ENCODE peak calls at places on chromosomes 1 and 21, in six cellular contexts. One of them, this sample, is unnamed.

GRCh38 chr1:210598135-210598652 is 269.5 kb downstream of the HHAT start:
- DNase-seq in sigmoid colon: peak
- DNase-seq in HCT116: no peak
- DNase-seq in lower lobe of right lung: peak
- DNase-seq in fibroblast of lung: peak
- DNase-seq in tibial artery: peak
- DNase-seq in this sample: peak

GRCh38 chr21:29092102-29092959 is 18.9 kb upstream of the CCT8 start:
- DNase-seq in tibial artery: no peak
- DNase-seq in lower lobe of right lung: no peak
- DNase-seq in HCT116: no peak
- DNase-seq in sigmoid colon: no peak
- DNase-seq in fibroblast of lung: peak
- DNase-seq in this sample: no peak

GRCh38 chr21:40901690-40902089 is 54.7 kb upstream of the DSCAM start:
- DNase-seq in lower lobe of right lung: no peak
- DNase-seq in fibroblast of lung: no peak
- DNase-seq in HCT116: no peak
- DNase-seq in sigmoid colon: peak
- DNase-seq in tibial artery: no peak
- DNase-seq in this sample: no peak

GRCh38 chr1:18561967-18562366 is 68.7 kb upstream of the PAX7 start:
- DNase-seq in sigmoid colon: no peak
- DNase-seq in fibroblast of lung: no peak
- DNase-seq in lower lobe of right lung: no peak
- DNase-seq in HCT116: no peak
- DNase-seq in tibial artery: no peak
- DNase-seq in this sample: no peak

GRCh38 chr1:15950763-15951295 is 25.1 kb downstream of the ZBTB17 start:
- DNase-seq in HCT116: no peak
- DNase-seq in sigmoid colon: peak
- DNase-seq in fibroblast of lung: peak
- DNase-seq in lower lobe of right lung: no peak
- DNase-seq in tibial artery: peak
- DNase-seq in this sample: no peak

GRCh38 chr1:47724427-47724999 is 272.7 kb downstream of the TRABD2B start:
- DNase-seq in sigmoid colon: no peak
- DNase-seq in fibroblast of lung: no peak
- DNase-seq in lower lobe of right lung: no peak
- DNase-seq in HCT116: no peak
- DNase-seq in tibial artery: no peak
- DNase-seq in this sample: no peak

GRCh38 chr1:50978144-50978851 is 8.3 kb downstream of the CDKN2C start:
- DNase-seq in sigmoid colon: peak
- DNase-seq in lower lobe of right lung: peak
- DNase-seq in tibial artery: peak
- DNase-seq in fibroblast of lung: peak
- DNase-seq in HCT116: no peak
- DNase-seq in this sample: peak

GRCh38 chr1:17112076-17112475 is 7.2 kb downstream of the PADI2 start:
- DNase-seq in HCT116: no peak
- DNase-seq in fibroblast of lung: no peak
- DNase-seq in sigmoid colon: no peak
- DNase-seq in tibial artery: no peak
- DNase-seq in lower lobe of right lung: no peak
- DNase-seq in this sample: no peak

GRCh38 chr1:36658838-36659237 is 176.1 kb upstream of the CSF3R start:
- DNase-seq in tibial artery: peak
- DNase-seq in fibroblast of lung: no peak
- DNase-seq in sigmoid colon: no peak
- DNase-seq in HCT116: no peak
- DNase-seq in lower lobe of right lung: no peak
- DNase-seq in this sample: no peak

GRCh38 chr1:22861764-22862440 is 110.8 kb downstream of the LACTBL1 start:
- DNase-seq in fibroblast of lung: peak
- DNase-seq in tibial artery: no peak
- DNase-seq in HCT116: peak
- DNase-seq in sigmoid colon: no peak
- DNase-seq in lower lobe of right lung: no peak
- DNase-seq in this sample: peak

GRCh38 chr1:27561126-27561899 is 42.6 kb downstream of the AHDC1 start:
- DNase-seq in fibroblast of lung: no peak
- DNase-seq in sigmoid colon: peak
- DNase-seq in HCT116: no peak
- DNase-seq in lower lobe of right lung: no peak
- DNase-seq in tibial artery: no peak
- DNase-seq in this sample: no peak

GRCh38 chr1:239898067-239898730 is 193.5 kb upstream of the FMN2 start:
- DNase-seq in tibial artery: peak
- DNase-seq in HCT116: peak
- DNase-seq in sigmoid colon: peak
- DNase-seq in lower lobe of right lung: peak
- DNase-seq in fibroblast of lung: peak
- DNase-seq in this sample: peak

GRCh38 chr1:42343049-42343448 is 8.0 kb upstream of the FOXJ3 start:
- DNase-seq in lower lobe of right lung: no peak
- DNase-seq in fibroblast of lung: no peak
- DNase-seq in HCT116: no peak
- DNase-seq in sigmoid colon: no peak
- DNase-seq in tibial artery: no peak
- DNase-seq in this sample: no peak

GRCh38 chr1:156705321-156705917 is at the start of gene CRABP2:
- DNase-seq in sigmoid colon: peak
- DNase-seq in HCT116: no peak
- DNase-seq in lower lobe of right lung: peak
- DNase-seq in tibial artery: peak
- DNase-seq in fibroblast of lung: peak
- DNase-seq in this sample: no peak

GRCh38 chr1:150221552-150221951 is 14.4 kb downstream of the ANP32E start:
- DNase-seq in HCT116: peak
- DNase-seq in lower lobe of right lung: no peak
- DNase-seq in fibroblast of lung: peak
- DNase-seq in tibial artery: no peak
- DNase-seq in sigmoid colon: no peak
- DNase-seq in this sample: peak

GRCh38 chr21:16634522-16634914 is 878.3 kb upstream of the CXADR start:
- DNase-seq in sigmoid colon: no peak
- DNase-seq in fibroblast of lung: no peak
- DNase-seq in lower lobe of right lung: no peak
- DNase-seq in HCT116: no peak
- DNase-seq in tibial artery: no peak
- DNase-seq in this sample: no peak

GRCh38 chr1:111197598-111198289 is 2.7 kb downstream of the DENND2D start:
- DNase-seq in HCT116: no peak
- DNase-seq in lower lobe of right lung: no peak
- DNase-seq in sigmoid colon: no peak
- DNase-seq in fibroblast of lung: peak
- DNase-seq in tibial artery: no peak
- DNase-seq in this sample: no peak

GRCh38 chr1:59949648-59950047 is 23.1 kb upstream of the CYP2J2 start:
- DNase-seq in lower lobe of right lung: no peak
- DNase-seq in sigmoid colon: no peak
- DNase-seq in fibroblast of lung: no peak
- DNase-seq in tibial artery: no peak
- DNase-seq in HCT116: no peak
- DNase-seq in this sample: no peak

GRCh38 chr21:17446737-17447136 is 66.1 kb upstream of the CXADR start:
- DNase-seq in lower lobe of right lung: no peak
- DNase-seq in sigmoid colon: no peak
- DNase-seq in HCT116: no peak
- DNase-seq in fibroblast of lung: no peak
- DNase-seq in tibial artery: no peak
- DNase-seq in this sample: no peak

GRCh38 chr1:221543529-221544120 is 198.3 kb downstream of the DUSP10 start:
- DNase-seq in fibroblast of lung: peak
- DNase-seq in lower lobe of right lung: no peak
- DNase-seq in sigmoid colon: no peak
- DNase-seq in tibial artery: no peak
- DNase-seq in HCT116: peak
- DNase-seq in this sample: peak

GRCh38 chr1:46798820-46799219 is at the start of gene CYP4B1:
- DNase-seq in HCT116: no peak
- DNase-seq in lower lobe of right lung: peak
- DNase-seq in fibroblast of lung: no peak
- DNase-seq in tibial artery: peak
- DNase-seq in sigmoid colon: peak
- DNase-seq in this sample: no peak

GRCh38 chr1:11918779-11919519 is 7.3 kb downstream of the KIAA2013 start:
- DNase-seq in lower lobe of right lung: no peak
- DNase-seq in fibroblast of lung: peak
- DNase-seq in HCT116: no peak
- DNase-seq in tibial artery: peak
- DNase-seq in sigmoid colon: peak
- DNase-seq in this sample: peak

GRCh38 chr1:34973326-34973725 is 11.8 kb downstream of the TMEM35B start:
- DNase-seq in lower lobe of right lung: no peak
- DNase-seq in HCT116: no peak
- DNase-seq in sigmoid colon: no peak
- DNase-seq in tibial artery: no peak
- DNase-seq in fibroblast of lung: no peak
- DNase-seq in this sample: no peak
- TF ChIP-seq CTCF in lower lobe of right lung: no peak
- TF ChIP-seq CTCF in HCT116: no peak
- TF ChIP-seq CTCF in sigmoid colon: no peak
- TF ChIP-seq CTCF in tibial artery: no peak
- TF ChIP-seq CTCF in fibroblast of lung: no peak
- TF ChIP-seq CTCF in this sample: no peak

GRCh38 chr1:220164517-220164916 is 70.6 kb downstream of the IARS2 start:
- DNase-seq in HCT116: no peak
- DNase-seq in tibial artery: no peak
- DNase-seq in lower lobe of right lung: no peak
- DNase-seq in fibroblast of lung: no peak
- DNase-seq in sigmoid colon: no peak
- DNase-seq in this sample: no peak

GRCh38 chr1:220160027-220160426 is 66.1 kb downstream of the IARS2 start:
- DNase-seq in tibial artery: no peak
- DNase-seq in sigmoid colon: no peak
- DNase-seq in fibroblast of lung: no peak
- DNase-seq in HCT116: no peak
- DNase-seq in lower lobe of right lung: no peak
- DNase-seq in this sample: no peak

GRCh38 chr1:220159026-220159425 is 65.1 kb downstream of the IARS2 start:
- DNase-seq in tibial artery: no peak
- DNase-seq in sigmoid colon: no peak
- DNase-seq in lower lobe of right lung: no peak
- DNase-seq in HCT116: no peak
- DNase-seq in fibroblast of lung: no peak
- DNase-seq in this sample: no peak

GRCh38 chr1:220166853-220167252 is 72.9 kb downstream of the IARS2 start:
- DNase-seq in tibial artery: no peak
- DNase-seq in HCT116: no peak
- DNase-seq in lower lobe of right lung: no peak
- DNase-seq in sigmoid colon: no peak
- DNase-seq in fibroblast of lung: no peak
- DNase-seq in this sample: no peak

DNA sequence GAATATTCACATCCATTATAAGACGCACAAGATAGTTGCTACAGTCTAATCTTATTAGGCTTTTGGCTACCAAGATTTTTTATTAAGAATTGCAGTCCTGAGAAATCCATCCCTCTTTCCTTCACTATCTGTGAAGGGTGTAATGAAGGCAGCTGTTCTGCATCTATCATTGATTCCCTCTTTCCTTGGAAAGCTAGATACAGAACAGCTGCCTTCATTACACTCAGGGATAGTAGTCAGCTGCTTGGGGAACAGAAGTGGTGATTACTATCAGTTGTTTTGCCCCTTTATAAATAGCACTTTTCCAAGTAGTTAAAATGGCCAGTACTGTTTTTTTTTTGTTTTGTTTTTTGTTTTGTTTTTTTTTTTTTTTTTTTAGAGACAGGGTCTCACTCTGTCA is 70.2 kb downstream of the IARS2 start:
- DNase-seq in tibial artery: no peak
- DNase-seq in sigmoid colon: no peak
- DNase-seq in lower lobe of right lung: no peak
- DNase-seq in HCT116: no peak
- DNase-seq in fibroblast of lung: no peak
- DNase-seq in this sample: no peak
- H3K27ac ChIP-seq in tibial artery: no peak
- H3K27ac ChIP-seq in sigmoid colon: no peak
- H3K27ac ChIP-seq in lower lobe of right lung: no peak
- H3K27ac ChIP-seq in HCT116: no peak
- H3K27ac ChIP-seq in fibroblast of lung: no peak
- H3K27ac ChIP-seq in this sample: no peak

GRCh38 chr1:206757524-206758266 is 12.9 kb upstream of the IL19 start:
- DNase-seq in lower lobe of right lung: no peak
- DNase-seq in tibial artery: no peak
- DNase-seq in sigmoid colon: no peak
- DNase-seq in fibroblast of lung: no peak
- DNase-seq in HCT116: no peak
- DNase-seq in this sample: no peak

GRCh38 chr1:206760590-206760989 is 10.0 kb upstream of the IL19 start:
- DNase-seq in tibial artery: no peak
- DNase-seq in sigmoid colon: no peak
- DNase-seq in fibroblast of lung: no peak
- DNase-seq in lower lobe of right lung: no peak
- DNase-seq in HCT116: no peak
- DNase-seq in this sample: no peak

GRCh38 chr1:206766251-206766856 is 4.2 kb upstream of the IL19 start:
- DNase-seq in tibial artery: peak
- DNase-seq in HCT116: no peak
- DNase-seq in lower lobe of right lung: peak
- DNase-seq in sigmoid colon: peak
- DNase-seq in fibroblast of lung: peak
- DNase-seq in this sample: no peak

GRCh38 chr1:206761369-206761768 is 9.2 kb upstream of the IL19 start:
- DNase-seq in fibroblast of lung: no peak
- DNase-seq in lower lobe of right lung: no peak
- DNase-seq in sigmoid colon: no peak
- DNase-seq in tibial artery: no peak
- DNase-seq in HCT116: no peak
- DNase-seq in this sample: no peak
- TF ChIP-seq CTCF in fibroblast of lung: peak
- TF ChIP-seq CTCF in lower lobe of right lung: no peak
- TF ChIP-seq CTCF in sigmoid colon: no peak
- TF ChIP-seq CTCF in tibial artery: no peak
- TF ChIP-seq CTCF in HCT116: peak
- TF ChIP-seq CTCF in this sample: no peak

DNA sequence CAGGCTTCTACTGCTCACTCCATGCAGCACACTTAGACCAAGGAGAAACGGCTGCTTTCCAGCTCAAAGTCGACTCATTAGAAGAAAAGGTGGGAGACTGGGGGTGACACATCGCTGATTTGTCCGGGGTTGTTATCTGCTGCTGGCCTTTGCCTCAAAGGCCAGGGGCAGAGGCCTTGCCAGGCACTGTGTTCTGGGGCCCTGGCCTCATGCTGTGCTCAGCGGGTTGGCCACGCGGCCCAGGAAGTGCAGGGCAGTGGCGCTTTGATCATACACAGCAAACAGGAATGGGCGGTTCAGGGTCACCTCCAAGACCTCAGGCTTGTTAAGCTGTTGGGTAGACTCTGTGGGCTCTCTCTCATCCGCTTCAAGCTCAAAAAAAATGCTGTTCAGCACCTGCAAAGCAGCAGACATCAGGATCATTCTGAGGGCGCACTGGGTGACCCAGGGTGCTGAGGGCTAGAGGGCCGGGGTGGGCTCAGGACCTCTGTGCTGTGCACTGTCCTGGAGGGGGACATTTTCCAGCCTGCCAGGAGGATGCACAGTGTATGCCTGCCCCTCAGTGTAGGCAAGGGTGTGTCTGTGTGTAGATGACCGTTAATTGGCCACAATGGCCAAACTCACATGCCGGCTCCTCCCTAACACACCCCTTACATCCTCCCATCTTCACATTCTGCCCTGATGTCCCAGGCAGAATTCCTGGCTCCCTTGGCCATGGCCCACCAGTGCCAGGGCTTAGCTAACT is 10.8 kb downstream of the AGT start:
- DNase-seq in lower lobe of right lung: no peak
- DNase-seq in tibial artery: no peak
- DNase-seq in sigmoid colon: no peak
- DNase-seq in HCT116: no peak
- DNase-seq in fibroblast of lung: no peak
- DNase-seq in this sample: no peak
- H3K27ac ChIP-seq in lower lobe of right lung: no peak
- H3K27ac ChIP-seq in tibial artery: no peak
- H3K27ac ChIP-seq in sigmoid colon: no peak
- H3K27ac ChIP-seq in HCT116: peak
- H3K27ac ChIP-seq in fibroblast of lung: no peak
- H3K27ac ChIP-seq in this sample: no peak

This sample was measured in RWPE1.